ENCODE peak calls at places on chromosomes 5 and 9, in seven cellular contexts. C is A549; H is KBM-7; Q is CD8-positive, alpha-beta T cell; A is HL-60; E is HTR-8/SVneo; P is stimulated activated CD8-positive, alpha-beta memory T cell treated with anti-CD3 and anti-CD28 coated beads, Interleukin-15, amount 100 ng/mL, for 4 hours. N is an unnamed sample.

GRCh38 chr5:81719743-81720142 is 31.2 kb downstream of the SSBP2 start:
- DNase-seq in P (no peak), C (no peak), E (no peak), A (no peak), Q (no peak), H (no peak), N (no peak)

GRCh38 chr5:1882337-1883119 is at the start of gene IRX4:
- DNase-seq in Q (no peak), C (peak), H (no peak), P (no peak), E (no peak), A (no peak), N (no peak)

GRCh38 chr5:137192293-137192743 is 306.8 kb downstream of the SPOCK1 start:
- DNase-seq in E (peak), Q (no peak), A (no peak), H (no peak), C (peak), P (no peak), N (no peak)

GRCh38 chr5:10277773-10278630 is 27.9 kb downstream of the CCT5 start:
- DNase-seq in E (no peak), P (no peak), Q (no peak), H (no peak), C (no peak), A (no peak), N (no peak)

GRCh38 chr9:127875306-127875966 is 2.0 kb downstream of the AK1 start:
- DNase-seq in C (no peak), A (no peak), Q (no peak), H (no peak), E (no peak), P (no peak), N (no peak)

GRCh38 chr5:72065751-72066255 is 41.5 kb upstream of the MAP1B start:
- DNase-seq in E (no peak), H (no peak), A (no peak), P (no peak), Q (no peak), C (peak), N (no peak)

GRCh38 chr9:94996638-94997037 is 270.1 kb downstream of the AOPEP start:
- DNase-seq in Q (no peak), A (no peak), E (no peak), C (no peak), P (no peak), H (no peak), N (no peak)

GRCh38 chr9:114989600-114990410 is 59.4 kb upstream of the TNFSF8 start:
- DNase-seq in H (no peak), C (no peak), Q (no peak), A (no peak), P (peak), E (no peak), N (no peak)

GRCh38 chr5:173917788-173918786 is 29.9 kb downstream of the CPEB4 start:
- DNase-seq in H (peak), C (peak), P (no peak), A (peak), E (peak), Q (peak), N (no peak)

GRCh38 chr5:177426566-177427210 is at the start of gene GRK6:
- DNase-seq in Q (peak), P (peak), H (peak), E (peak), A (peak), C (peak), N (no peak)

GRCh38 chr5:81694726-81695125 is 56.2 kb downstream of the SSBP2 start:
- DNase-seq in A (no peak), E (no peak), H (no peak), Q (no peak), C (no peak), P (no peak), N (no peak)

GRCh38 chr5:81817980-81818379 is 67.1 kb upstream of the SSBP2 start:
- DNase-seq in Q (no peak), E (no peak), C (no peak), A (no peak), H (peak), P (no peak), N (no peak)

GRCh38 chr5:153827407-153827806 is 211.3 kb downstream of the FAM114A2 start:
- DNase-seq in A (no peak), C (no peak), P (no peak), Q (no peak), H (no peak), E (peak), N (no peak)

N was measured in occipital lobe.